ENCODE peak calls at places on chromosomes 5 and 9, in nine cellular contexts. W is IMR-90, J is mesenchymal stem cell, M is fibroblast of lung, X is colonic mucosa, T is GM23248, O is MM.1S, Z is mammary epithelial cell, B is SK-N-SH. D is an unnamed sample.

GRCh38 chr9:78879324-78880100 is 582.6 kb downstream of the PSAT1 start:
- DNase-seq in W (no peak), J (no peak), M (no peak), X (no peak), T (no peak), O (no peak), Z (no peak), B (no peak), D (no peak)

GRCh38 chr5:158609729-158610128 is 490.0 kb downstream of the EBF1 start:
- DNase-seq in W (no peak), J (no peak), M (peak), X (no peak), T (peak), O (no peak), Z (no peak), B (no peak), D (no peak)

GRCh38 chr5:151740958-151741373 is 17.5 kb downstream of the ATOX1 start:
- DNase-seq in W (peak), J (peak), M (peak), X (no peak), T (peak), O (no peak), Z (peak), B (no peak), D (no peak)

GRCh38 chr9:4849364-4849763 is 56.6 kb downstream of the RCL1 start:
- DNase-seq in W (no peak), J (no peak), M (no peak), X (no peak), T (no peak), O (no peak), Z (no peak), B (no peak), D (no peak)

GRCh38 chr5:61371474-61371873 is 39.4 kb downstream of the ZSWIM6 start:
- DNase-seq in W (no peak), J (no peak), M (no peak), X (no peak), T (no peak), O (no peak), Z (no peak), B (no peak), D (no peak)

GRCh38 chr5:115336201-115336720 is 39.8 kb upstream of the CCDC112 start:
- DNase-seq in W (peak), J (no peak), M (no peak), X (no peak), T (peak), O (no peak), Z (peak), B (no peak), D (no peak)

GRCh38 chr9:12085401-12085800 is 607.8 kb upstream of the TYRP1 start:
- DNase-seq in W (no peak), J (no peak), M (no peak), X (no peak), T (no peak), O (no peak), Z (no peak), B (no peak), D (no peak)

GRCh38 chr9:91433180-91433579 is 9.5 kb upstream of the NFIL3 start:
- DNase-seq in W (peak), J (peak), M (peak), X (peak), T (peak), O (peak), Z (peak), B (peak), D (no peak)

GRCh38 chr5:129698661-129699060 is 49.2 kb upstream of the MINAR2 start:
- DNase-seq in W (no peak), J (no peak), M (no peak), X (no peak), T (no peak), O (no peak), Z (no peak), B (no peak), D (no peak)

GRCh38 chr9:76866689-76867088 is 39.2 kb downstream of the PRUNE2 start:
- DNase-seq in W (peak), J (peak), M (peak), X (no peak), T (peak), O (no peak), Z (peak), B (no peak), D (no peak)

GRCh38 chr5:137075163-137075970 is 423.8 kb downstream of the SPOCK1 start:
- DNase-seq in W (peak), J (peak), M (peak), X (peak), T (peak), O (peak), Z (peak), B (peak), D (peak)

GRCh38 chr9:26675055-26675454 is 217.5 kb downstream of the CAAP1 start:
- DNase-seq in W (no peak), J (peak), M (peak), X (no peak), T (no peak), O (no peak), Z (no peak), B (no peak), D (no peak)

GRCh38 chr9:88772602-88773001 is 218.7 kb upstream of the S1PR3 start:
- DNase-seq in W (no peak), J (no peak), M (peak), X (no peak), T (no peak), O (no peak), Z (peak), B (no peak), D (no peak)

GRCh38 chr9:78654324-78654723 is 357.4 kb downstream of the PSAT1 start:
- DNase-seq in W (no peak), J (no peak), M (no peak), X (no peak), T (no peak), O (no peak), Z (peak), B (no peak), D (no peak)

GRCh38 chr5:62082370-62082778 is 223.6 kb upstream of the KIF2A start:
- DNase-seq in W (peak), J (peak), M (peak), X (no peak), T (peak), O (no peak), Z (peak), B (peak), D (no peak)

GRCh38 chr9:84340535-84340934 is at the start of gene SLC28A3:
- DNase-seq in W (no peak), J (no peak), M (no peak), X (peak), T (no peak), O (no peak), Z (peak), B (no peak), D (peak)

GRCh38 chr9:122370303-122370702 is 521 bp upstream of the PTGS1 start:
- DNase-seq in W (no peak), J (no peak), M (no peak), X (no peak), T (no peak), O (peak), Z (no peak), B (no peak), D (no peak)

GRCh38 chr5:140402258-140403074 is 833 bp downstream of the ANKHD1 start:
- DNase-seq in W (peak), J (peak), M (peak), X (peak), T (peak), O (peak), Z (peak), B (peak), D (peak)

GRCh38 chr5:130476325-130476724 is 572.1 kb downstream of the CHSY3 start:
- DNase-seq in W (no peak), J (no peak), M (peak), X (no peak), T (no peak), O (no peak), Z (peak), B (no peak), D (no peak)

GRCh38 chr5:29697786-29698414 is 1495.6 kb upstream of the CDH6 start:
- DNase-seq in W (no peak), J (no peak), M (no peak), X (no peak), T (no peak), O (peak), Z (no peak), B (peak), D (peak)

GRCh38 chr5:127707209-127707608 is 4.0 kb downstream of the CCDC192 start:
- DNase-seq in W (no peak), J (no peak), M (no peak), X (no peak), T (no peak), O (no peak), Z (no peak), B (no peak), D (no peak)

GRCh38 chr5:134240421-134240962 is 14.6 kb upstream of the PPP2CA start:
- DNase-seq in W (peak), J (peak), M (peak), X (no peak), T (peak), O (no peak), Z (peak), B (peak), D (peak)

GRCh38 chr9:36063804-36064447 is 27.2 kb downstream of the RECK start:
- DNase-seq in W (peak), J (no peak), M (peak), X (no peak), T (peak), O (peak), Z (no peak), B (no peak), D (no peak)

GRCh38 chr5:42600441-42600840 is 156.2 kb upstream of the CCDC152 start:
- DNase-seq in W (no peak), J (no peak), M (no peak), X (no peak), T (no peak), O (peak), Z (no peak), B (no peak), D (no peak)

GRCh38 chr5:33309076-33309475 is 131.7 kb upstream of the TARS1 start:
- DNase-seq in W (no peak), J (no peak), M (no peak), X (peak), T (no peak), O (no peak), Z (no peak), B (no peak), D (no peak)

GRCh38 chr5:151451626-151452520 is 4.5 kb downstream of the SLC36A1 start:
- DNase-seq in W (peak), J (peak), M (peak), X (no peak), T (peak), O (no peak), Z (peak), B (no peak), D (no peak)

GRCh38 chr9:136174779-136175744 is 29.9 kb downstream of the LHX3 start:
- DNase-seq in W (no peak), J (no peak), M (no peak), X (no peak), T (no peak), O (no peak), Z (no peak), B (no peak), D (no peak)

GRCh38 chr5:82549263-82549662 is 271.1 kb upstream of the RPS23 start:
- DNase-seq in W (no peak), J (no peak), M (peak), X (no peak), T (no peak), O (no peak), Z (no peak), B (no peak), D (no peak)

DNA sequence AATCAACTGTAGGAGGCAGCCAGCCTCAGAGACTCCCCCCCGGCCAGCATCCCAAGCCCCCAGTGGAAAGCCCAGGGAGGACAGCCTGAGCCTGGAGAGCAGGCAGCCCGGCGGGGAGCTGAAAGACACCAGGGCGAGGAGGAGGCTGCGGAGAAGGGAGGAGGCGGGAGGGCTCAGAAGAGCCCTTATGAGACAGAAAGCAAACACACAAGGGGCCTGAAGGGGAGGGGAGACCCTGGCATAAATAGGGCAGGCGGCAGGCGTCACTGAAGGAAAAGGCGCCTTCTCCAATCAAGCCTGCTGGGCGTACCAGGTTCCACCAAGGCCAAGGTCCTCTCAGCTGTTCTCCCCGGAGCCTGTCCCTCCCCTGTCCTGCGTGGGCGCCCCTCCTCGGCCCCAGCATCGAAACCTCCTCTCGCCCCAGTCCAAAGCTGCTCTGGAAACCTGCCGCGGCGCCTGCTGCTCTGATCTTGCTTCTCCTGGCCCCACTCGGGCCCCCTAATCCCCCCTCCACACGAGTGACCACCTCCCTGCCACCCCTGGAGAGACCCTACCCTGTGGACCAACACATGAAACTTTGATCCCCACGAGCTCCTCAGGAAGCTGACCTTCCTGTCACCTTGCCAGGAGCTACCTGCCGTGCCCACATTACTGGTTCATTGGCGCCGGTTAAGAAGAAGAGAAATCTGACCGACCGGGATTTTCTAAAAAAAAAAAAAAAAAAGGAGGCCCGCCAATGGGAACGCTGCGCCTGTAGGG is 1.2 kb downstream of the SLC9A3 start:
- DNase-seq in W (no peak), J (no peak), M (no peak), X (no peak), T (no peak), O (no peak), Z (no peak), B (no peak), D (peak)
- H3K4me3 ChIP-seq in W (no peak), J (no peak), M (no peak), X (peak), T (no peak), O (no peak), Z (no peak), B (no peak), D (peak)

DNA sequence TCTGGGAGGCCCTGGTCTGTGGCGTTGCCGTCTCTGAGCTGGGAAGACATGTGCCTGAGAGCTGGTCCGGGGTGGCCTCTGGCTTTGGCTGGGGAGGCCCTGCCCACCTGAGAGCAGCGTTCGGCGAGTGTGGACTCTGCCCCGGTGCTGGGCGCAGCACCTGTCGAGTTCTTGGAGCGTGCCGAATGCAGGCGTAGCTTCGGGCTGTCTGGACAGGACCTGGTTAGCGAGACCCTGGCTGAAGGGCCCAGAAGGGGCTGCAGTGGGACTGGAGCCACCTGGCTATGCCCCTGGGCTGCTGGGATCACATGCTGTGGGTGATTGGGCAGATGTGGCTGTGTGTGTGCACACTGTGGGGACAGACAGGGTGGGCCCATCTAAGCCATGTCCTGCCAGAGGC is 56.5 kb downstream of the RXRA start:
- DNase-seq in W (no peak), J (no peak), M (no peak), X (peak), T (no peak), O (no peak), Z (no peak), B (no peak), D (no peak)
- H3K9ac ChIP-seq in W (no peak), J (no peak), M (no peak), X (peak), T (no peak), O (no peak), Z (no peak), B (no peak), D (no peak)

DNA sequence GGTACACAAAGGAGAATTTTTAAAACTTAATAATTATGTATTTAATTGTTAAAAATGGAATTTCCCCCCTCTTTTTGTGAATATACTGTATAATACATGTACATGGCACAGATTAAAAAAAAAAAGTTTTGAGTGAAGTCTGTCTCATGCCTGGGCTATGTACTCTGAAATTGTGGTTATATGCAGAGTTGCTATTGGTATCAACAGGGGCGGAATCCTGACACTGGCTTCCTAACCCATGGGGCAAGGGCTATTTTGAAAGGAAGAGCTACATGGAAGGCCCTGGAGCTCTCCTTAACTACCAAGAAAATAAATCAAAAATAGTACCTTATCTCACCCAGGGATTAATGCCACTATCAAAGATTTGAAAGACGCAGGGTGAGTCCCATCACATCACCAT is 865 bp upstream of the FAM193B start:
- DNase-seq in W (no peak), J (no peak), M (no peak), X (no peak), T (no peak), O (no peak), Z (no peak), B (no peak), D (no peak)
- H3K4me3 ChIP-seq in W (no peak), J (peak), M (peak), X (peak), T (peak), O (peak), Z (no peak), B (peak), D (peak)

DNA sequence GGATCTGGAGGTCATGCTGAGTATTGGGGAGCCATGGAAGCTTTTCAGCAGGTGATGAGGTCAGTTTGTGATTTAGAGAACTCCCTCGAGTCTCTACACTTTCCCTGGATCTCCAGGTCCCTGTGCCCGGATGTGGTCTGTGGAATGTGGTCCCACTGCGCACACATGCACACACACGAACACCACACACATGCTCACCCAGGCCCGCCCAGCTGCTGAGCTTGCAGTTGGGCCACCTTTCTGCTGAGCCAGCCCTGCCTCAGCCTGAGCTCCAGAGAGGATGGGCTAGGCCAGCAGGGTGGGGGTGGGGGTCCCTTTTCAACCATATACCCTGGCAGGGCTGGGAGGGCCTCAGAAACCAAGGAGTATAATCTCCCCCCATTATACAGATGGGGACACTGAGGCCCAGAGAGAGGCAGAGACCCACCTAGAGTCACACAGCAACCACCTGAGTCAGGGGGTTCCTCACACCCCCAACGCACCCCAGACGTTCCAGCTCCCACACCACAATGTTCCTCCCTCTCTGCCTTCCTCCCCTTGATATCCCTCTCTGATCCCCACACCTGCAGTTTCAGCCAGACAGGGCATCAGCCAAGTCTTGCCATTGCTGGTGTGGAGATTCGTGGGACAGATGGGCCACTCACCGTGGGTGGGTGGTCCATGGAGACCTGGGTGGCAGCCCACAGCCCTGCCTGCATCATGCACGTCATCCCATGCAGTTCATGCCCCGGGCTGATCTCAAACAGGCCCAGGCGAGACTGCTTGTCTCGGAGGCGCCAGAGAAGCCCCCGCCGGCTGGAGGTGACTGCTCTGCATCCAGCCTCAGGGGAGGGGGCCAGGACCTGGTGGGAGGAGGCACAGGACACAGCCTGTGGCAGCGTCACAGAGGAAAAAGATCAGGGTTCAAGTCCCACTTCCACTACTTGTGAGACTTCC is 1.3 kb downstream of the PIP5KL1 start:
- DNase-seq in W (no peak), J (no peak), M (no peak), X (no peak), T (no peak), O (peak), Z (no peak), B (no peak), D (no peak)
- H3K9ac ChIP-seq in W (no peak), J (no peak), M (no peak), X (no peak), T (no peak), O (peak), Z (no peak), B (no peak), D (no peak)

DNA sequence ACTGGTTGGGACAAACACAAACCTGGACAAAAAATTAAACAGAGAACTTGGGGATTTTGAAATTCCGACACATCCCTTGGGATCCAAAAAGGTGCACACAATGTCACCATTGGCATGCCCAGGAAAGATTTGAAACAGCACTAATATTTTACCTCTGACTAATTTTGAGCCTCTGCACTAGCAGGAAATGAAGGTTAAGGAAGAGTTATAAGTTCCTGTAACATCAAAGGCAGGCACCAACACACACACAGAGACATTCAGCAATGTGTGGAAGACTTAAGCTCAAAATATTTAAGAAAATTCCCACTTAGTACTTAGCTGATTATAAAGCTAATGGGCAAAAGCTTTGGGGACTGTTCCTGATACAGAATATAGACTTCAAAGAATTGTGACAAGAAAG is 247.0 kb downstream of the CDH9 start:
- DNase-seq in W (no peak), J (peak), M (no peak), X (no peak), T (no peak), O (no peak), Z (no peak), B (no peak), D (no peak)
- H3K4me3 ChIP-seq in W (no peak), J (no peak), M (no peak), X (no peak), T (no peak), O (no peak), Z (no peak), B (no peak), D (no peak)